ENCODE peak calls at places on chromosome 10, in four cellular contexts. K is K562, D is IMR-90, J is GM12878. L is an unnamed sample.

GRCh38 chr10:11255796-11256444 is 238.2 kb downstream of the CELF2 start:
- DNase-seq in D (no peak), J (no peak), K (no peak), L (no peak)

GRCh38 chr10:76202777-76203176 is 771.4 kb downstream of the LRMDA start:
- DNase-seq in D (peak; percentile 60), K (no peak), J (no peak), L (no peak)

GRCh38 chr10:132145521-132146185 is 41.1 kb upstream of the DPYSL4 start:
- DNase-seq in J (no peak), K (no peak), D (no peak), L (no peak)

GRCh38 chr10:75910032-75910431 is 478.6 kb downstream of the LRMDA start:
- DNase-seq in D (peak; percentile 24), J (no peak), K (no peak), L (no peak)

GRCh38 chr10:90879062-90879461 is 7.3 kb downstream of the RPP30 start:
- DNase-seq in J (no peak), D (no peak), K (no peak), L (no peak)

GRCh38 chr10:132687893-132688579 is 97.9 kb downstream of the NKX6-2 start:
- DNase-seq in K (no peak), J (no peak), D (no peak), L (no peak)

GRCh38 chr10:110432084-110432483 is 65.6 kb upstream of the DUSP5 start:
- DNase-seq in K (no peak), J (no peak), D (no peak), L (no peak)

GRCh38 chr10:61959814-61960213 is 58.3 kb downstream of the ARID5B start:
- DNase-seq in K (no peak), D (no peak), J (no peak), L (no peak)

GRCh38 chr10:1824928-1825327 is 87.6 kb upstream of the ADARB2 start:
- DNase-seq in J (no peak), D (no peak), K (no peak), L (no peak)

GRCh38 chr10:122854648-122855047 is 9.0 kb upstream of the CUZD1 start:
- DNase-seq in D (peak; percentile 92), K (no peak), J (no peak), L (peak; percentile 64)

GRCh38 chr10:121332829-121333765 is 265.1 kb downstream of the FGFR2 start:
- DNase-seq in D (no peak), K (no peak), J (no peak), L (no peak)

GRCh38 chr10:43437141-43437860 is 390 bp downstream of the ZNF487 start:
- DNase-seq in J (no peak), D (no peak), K (no peak), L (peak; percentile 34)

GRCh38 chr10:84427903-84428650 is 99.7 kb downstream of the CCSER2 start:
- DNase-seq in K (peak; percentile 21), D (peak; percentile 48), J (no peak), L (no peak)

GRCh38 chr10:99768430-99769011 is 13.9 kb upstream of the ABCC2 start:
- DNase-seq in J (no peak), K (no peak), D (peak; percentile 53), L (no peak)

GRCh38 chr10:91046891-91047290 is 126.0 kb upstream of the ANKRD1 start:
- DNase-seq in D (no peak), J (no peak), K (no peak), L (no peak)

GRCh38 chr10:5538446-5538845 is 13.7 kb downstream of the CALML3 start:
- DNase-seq in J (no peak), K (no peak), D (peak; percentile 56), L (no peak)

GRCh38 chr10:112223725-112224124 is 40.2 kb upstream of the GPAM start:
- DNase-seq in J (no peak), D (no peak), K (no peak), L (no peak)

GRCh38 chr10:87093461-87094372 is 926 bp downstream of the GLUD1 start:
- DNase-seq in J (no peak), K (peak; percentile 80), D (peak; percentile 22), L (peak; percentile 48)

GRCh38 chr10:31101123-31101522 is 69.5 kb upstream of the ZNF438 start:
- DNase-seq in D (peak; percentile 93), J (peak; percentile 59), K (no peak), L (peak; percentile 35)

GRCh38 chr10:82558208-82558607 is 683.2 kb downstream of the NRG3 start:
- DNase-seq in D (no peak), J (no peak), K (no peak), L (peak; percentile 11)

GRCh38 chr10:125064681-125065492 is 95.5 kb downstream of the CTBP2 start:
- DNase-seq in J (peak; percentile 95), K (no peak), D (peak; percentile 49), L (no peak)
- TF ChIP-seq USF2 in J (no peak), K (no peak), D (no peak), L (no peak)

GRCh38 chr10:125171402-125172316 is 11.3 kb upstream of the CTBP2 start:
- DNase-seq in D (no peak), J (no peak), K (no peak), L (no peak)
- TF ChIP-seq ELK1 in D (no peak), J (no peak), K (no peak), L (no peak)

GRCh38 chr10:124385627-124386185 is 33.0 kb downstream of the OAT start:
- DNase-seq in D (no peak), K (no peak), J (no peak), L (no peak)

GRCh38 chr10:124388823-124389612 is 29.7 kb downstream of the OAT start:
- DNase-seq in J (peak; percentile 40), K (peak; percentile 87), D (peak; percentile 71), L (peak; percentile 78)

GRCh38 chr10:124388476-124388822 is 30.3 kb downstream of the OAT start:
- DNase-seq in K (no peak), D (no peak), J (no peak), L (no peak)

GRCh38 chr10:124386186-124387077 is 32.3 kb downstream of the OAT start:
- DNase-seq in K (no peak), D (no peak), J (no peak), L (no peak)

DNA sequence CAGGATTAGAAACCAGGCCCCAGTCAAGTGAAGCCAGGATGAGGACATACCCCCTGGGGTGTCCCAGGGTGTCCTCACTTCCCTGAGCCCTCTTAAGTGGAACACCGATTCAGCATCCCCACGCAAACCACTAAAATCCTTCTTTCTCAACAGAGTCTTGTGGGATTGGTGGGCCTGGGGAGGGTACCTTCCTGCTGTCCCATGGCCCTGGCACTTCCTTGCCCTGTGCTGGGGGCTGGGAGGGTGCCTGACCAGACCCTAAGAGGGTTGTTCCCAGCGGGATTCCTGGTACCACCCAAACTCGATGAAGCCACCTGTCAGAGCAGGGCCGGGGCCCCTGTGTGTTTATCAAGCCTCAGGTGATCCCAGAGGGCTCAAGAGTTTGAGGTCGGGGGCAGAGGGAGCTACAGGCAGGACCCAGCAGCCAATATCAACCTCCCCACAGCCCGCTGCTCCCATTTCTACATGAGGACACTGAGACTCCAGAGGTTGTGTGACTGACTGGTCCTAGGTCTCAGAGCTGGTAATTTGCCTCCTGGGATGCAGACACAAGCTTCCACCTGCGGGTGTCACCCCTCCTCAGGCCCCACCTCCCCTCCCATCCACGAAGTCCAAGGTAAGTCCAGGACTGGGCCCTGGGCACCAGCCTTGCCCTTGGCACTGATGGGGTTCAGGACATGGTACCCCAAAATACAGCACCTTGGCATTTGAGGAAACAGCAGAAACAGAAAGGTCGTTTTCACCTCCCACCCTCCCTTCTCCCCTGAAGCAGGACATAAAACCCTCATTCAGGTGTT is 31.4 kb downstream of the OAT start:
- DNase-seq in K (no peak), J (no peak), D (no peak), L (peak; percentile 26)
- TF ChIP-seq CTCF in K (no peak), J (no peak), D (no peak), L (no peak)

GRCh38 chr10:129628823-129629222 is 161.8 kb downstream of the MGMT start:
- DNase-seq in J (no peak), K (no peak), D (no peak), L (no peak)

GRCh38 chr10:129624526-129624925 is 157.5 kb downstream of the MGMT start:
- DNase-seq in K (no peak), J (no peak), D (no peak), L (no peak)

GRCh38 chr10:129627442-129627841 is 160.4 kb downstream of the MGMT start:
- DNase-seq in D (peak; percentile 4), K (no peak), J (no peak), L (no peak)

GRCh38 chr10:129626309-129626708 is 159.3 kb downstream of the MGMT start:
- DNase-seq in J (no peak), D (no peak), K (no peak), L (no peak)

GRCh38 chr10:129626801-129627434 is 159.9 kb downstream of the MGMT start:
- DNase-seq in J (no peak), D (peak; percentile 4), K (no peak), L (no peak)
- TF ChIP-seq USF2 in J (no peak), D (no peak), K (no peak), L (no peak)

GRCh38 chr10:118276727-118277126 is 65.4 kb downstream of the FAM204A start:
- DNase-seq in D (no peak), K (no peak), J (no peak), L (no peak)

GRCh38 chr10:118282670-118283069 is 59.5 kb downstream of the FAM204A start:
- DNase-seq in K (no peak), J (no peak), D (no peak), L (no peak)

GRCh38 chr10:118277871-118278270 is 64.3 kb downstream of the FAM204A start:
- DNase-seq in K (no peak), D (no peak), J (no peak), L (no peak)

GRCh38 chr10:118276203-118276602 is 65.9 kb downstream of the FAM204A start:
- DNase-seq in J (no peak), K (no peak), D (no peak), L (no peak)

DNA sequence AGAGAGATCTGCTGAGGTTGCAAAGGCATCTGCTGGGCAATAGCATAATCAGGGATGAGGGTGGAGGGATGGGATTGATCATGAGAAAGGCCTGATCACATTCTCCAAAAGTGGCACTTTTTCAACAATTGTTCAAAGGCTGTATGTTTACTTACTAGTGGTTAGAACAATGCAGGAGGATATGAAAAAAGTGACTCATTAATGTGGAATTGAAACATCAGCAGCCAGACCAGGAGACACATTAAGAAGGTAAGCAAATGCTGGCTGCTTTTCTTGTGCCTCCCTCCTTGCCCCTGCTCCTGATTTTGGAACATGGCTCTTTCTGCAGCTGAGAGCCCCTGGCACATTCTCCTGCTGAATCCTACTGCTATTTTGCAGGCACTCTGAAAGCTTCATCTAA is 63.5 kb downstream of the FAM204A start:
- DNase-seq in K (no peak), J (no peak), D (no peak), L (no peak)
- TF ChIP-seq ELK1 in K (no peak), J (no peak), D (no peak), L (no peak)

GRCh38 chr10:46022978-46023702 is 7.3 kb downstream of the NCOA4 start:
- DNase-seq in J (peak; percentile 56), D (peak; percentile 93), K (peak; percentile 98), L (peak; percentile 86)
- TF ChIP-seq CTCF in J (peak; percentile 22), D (peak; percentile 35), K (peak; percentile 92), L (no peak)

GRCh38 chr10:118531105-118531851 is 64.2 kb downstream of the PRLHR start:
- DNase-seq in J (no peak), D (no peak), K (peak; percentile 48), L (no peak)
- TF ChIP-seq USF2 in J (no peak), D (no peak), K (no peak), L (no peak)

GRCh38 chr10:47340613-47341170 is 7.5 kb upstream of the RBP3 start:
- DNase-seq in J (peak; percentile 9), K (peak; percentile 83), D (peak; percentile 60), L (peak; percentile 67)
- TF ChIP-seq ELK1 in J (no peak), K (no peak), D (no peak), L (no peak)

L was measured in A549.